ENCODE peak calls at places on chromosome 13, in seven cellular contexts. Y, O, K, Q, J, S and Z are unnamed samples.

GRCh38 chr13:30441304-30441703 is 19.0 kb downstream of the UBE2L5 start:
- DNase-seq in K (no peak), J (no peak), O (no peak), Y (no peak), Q (no peak), S (no peak), Z (no peak)

GRCh38 chr13:72728290-72728605 is 525 bp downstream of the BORA start:
- DNase-seq in Q (no peak), S (no peak), O (no peak), K (no peak), J (no peak), Y (no peak), Z (no peak)

GRCh38 chr13:21216332-21216731 is 39.9 kb downstream of the MRPL57 start:
- DNase-seq in Q (no peak), Y (no peak), S (no peak), O (no peak), K (no peak), J (no peak), Z (no peak)

GRCh38 chr13:90414691-90415596 is 932.5 kb upstream of the MIR17HG start:
- DNase-seq in J (peak; percentile 17), Q (peak; percentile 26), Y (no peak), S (peak; percentile 55), K (no peak), O (no peak), Z (peak; percentile 76)

GRCh38 chr13:36891752-36892151 is 28.3 kb downstream of the SMAD9 start:
- DNase-seq in K (no peak), Q (no peak), J (no peak), O (no peak), Y (no peak), S (peak; percentile 49), Z (peak; percentile 8)

GRCh38 chr13:101474419-101474957 is 22.0 kb downstream of the ITGBL1 start:
- DNase-seq in Y (no peak), S (peak; percentile 84), K (no peak), O (no peak), J (peak; percentile 62), Q (peak; percentile 42), Z (peak; percentile 90)

GRCh38 chr13:75285310-75285709 is 196.7 kb downstream of the TBC1D4 start:
- DNase-seq in O (no peak), S (no peak), Y (no peak), Q (no peak), K (no peak), J (no peak), Z (no peak)

GRCh38 chr13:97753942-97754670 is 199.4 kb upstream of the IPO5 start:
- DNase-seq in Q (no peak), O (no peak), S (no peak), Y (no peak), J (no peak), K (no peak), Z (no peak)

GRCh38 chr13:111554539-111555267 is 234.3 kb downstream of the TEX29 start:
- DNase-seq in K (no peak), J (no peak), Q (no peak), S (no peak), O (no peak), Y (no peak), Z (no peak)

GRCh38 chr13:114110091-114110829 is 22.2 kb downstream of the RASA3 start:
- DNase-seq in S (no peak), Y (peak; percentile 51), K (peak; percentile 69), O (peak; percentile 78), J (no peak), Q (no peak), Z (peak; percentile 50)

GRCh38 chr13:22107549-22107948 is 436.7 kb downstream of the FGF9 start:
- DNase-seq in Y (no peak), O (no peak), S (no peak), Q (no peak), J (no peak), K (no peak), Z (no peak)

GRCh38 chr13:76012091-76012721 is 376.1 kb downstream of the LMO7 start:
- DNase-seq in Y (no peak), Q (peak; percentile 61), S (peak; percentile 67), O (no peak), K (no peak), J (no peak), Z (no peak)

GRCh38 chr13:59823495-59823894 is 340.2 kb downstream of the DIAPH3 start:
- DNase-seq in K (no peak), J (peak; percentile 19), S (peak; percentile 48), O (no peak), Y (no peak), Q (peak; percentile 26), Z (peak; percentile 68)

GRCh38 chr13:85535306-85535705 is 263.9 kb downstream of the SLITRK6 start:
- DNase-seq in S (no peak), Q (no peak), K (no peak), Y (no peak), O (no peak), J (no peak), Z (no peak)

GRCh38 chr13:98978280-98978679 is 416 bp upstream of the DOCK9 start:
- DNase-seq in O (no peak), K (no peak), Q (peak; percentile 90), J (peak; percentile 58), S (peak; percentile 62), Y (no peak), Z (peak; percentile 90)

GRCh38 chr13:79741006-79741405 is 260.1 kb downstream of the NDFIP2 start:
- DNase-seq in S (peak; percentile 87), Q (peak; percentile 42), J (no peak), Y (no peak), K (no peak), O (no peak), Z (peak; percentile 65)

GRCh38 chr13:21733475-21734311 is 62.8 kb downstream of the FGF9 start:
- DNase-seq in J (no peak), Q (peak; percentile 51), O (no peak), S (no peak), Y (no peak), K (no peak), Z (no peak)

DNA sequence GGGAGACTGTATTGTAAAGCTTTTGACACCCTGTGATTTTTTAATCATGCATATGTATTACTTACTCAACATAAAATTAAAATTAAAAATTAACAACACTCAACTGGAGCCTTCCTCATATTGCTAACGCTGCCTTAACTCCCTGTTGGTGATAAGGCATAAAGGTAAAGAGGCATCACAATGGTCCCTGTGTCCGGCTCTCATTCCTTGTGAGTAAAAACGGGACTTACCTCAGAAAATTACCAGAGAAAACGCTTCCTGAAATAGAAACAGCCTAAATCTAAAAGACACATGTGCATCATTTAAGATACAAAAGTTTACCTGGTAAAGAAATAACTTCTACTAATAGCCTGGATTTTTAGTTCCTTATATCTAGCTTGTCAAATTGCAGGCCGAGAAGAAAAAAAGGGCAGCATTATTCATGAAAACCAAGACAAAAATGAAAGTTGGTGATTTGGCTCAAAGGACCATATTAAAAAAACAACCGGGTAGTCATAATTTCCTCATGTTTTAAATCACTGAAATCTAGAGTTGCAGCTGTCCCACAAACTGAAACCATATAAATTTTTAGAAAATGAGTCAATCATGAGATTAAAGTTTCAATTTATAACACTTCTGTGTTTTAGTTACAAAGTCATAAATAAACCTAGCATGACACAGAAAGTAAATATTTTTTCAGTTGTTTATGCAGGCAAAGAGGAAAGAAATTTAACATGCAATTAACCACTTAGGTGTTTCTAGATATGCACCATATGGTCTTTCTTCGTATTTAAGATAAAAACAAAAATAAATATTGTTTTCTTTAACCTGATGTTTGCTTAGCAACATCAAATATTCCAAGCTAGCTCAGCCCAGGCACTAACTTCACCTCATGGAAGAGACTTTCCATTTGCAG is 94.7 kb downstream of the MIPEP start:
- DNase-seq in O (no peak), S (peak; percentile 53), Q (no peak), K (no peak), Y (no peak), J (no peak), Z (peak; percentile 67)
- H3K4me3 ChIP-seq in O (no peak overlapping the region), S (no peak overlapping the region), Q (no peak overlapping the region), K (no peak overlapping the region), Y (no peak overlapping the region), J (no peak overlapping the region), Z (no peak overlapping the region)

DNA sequence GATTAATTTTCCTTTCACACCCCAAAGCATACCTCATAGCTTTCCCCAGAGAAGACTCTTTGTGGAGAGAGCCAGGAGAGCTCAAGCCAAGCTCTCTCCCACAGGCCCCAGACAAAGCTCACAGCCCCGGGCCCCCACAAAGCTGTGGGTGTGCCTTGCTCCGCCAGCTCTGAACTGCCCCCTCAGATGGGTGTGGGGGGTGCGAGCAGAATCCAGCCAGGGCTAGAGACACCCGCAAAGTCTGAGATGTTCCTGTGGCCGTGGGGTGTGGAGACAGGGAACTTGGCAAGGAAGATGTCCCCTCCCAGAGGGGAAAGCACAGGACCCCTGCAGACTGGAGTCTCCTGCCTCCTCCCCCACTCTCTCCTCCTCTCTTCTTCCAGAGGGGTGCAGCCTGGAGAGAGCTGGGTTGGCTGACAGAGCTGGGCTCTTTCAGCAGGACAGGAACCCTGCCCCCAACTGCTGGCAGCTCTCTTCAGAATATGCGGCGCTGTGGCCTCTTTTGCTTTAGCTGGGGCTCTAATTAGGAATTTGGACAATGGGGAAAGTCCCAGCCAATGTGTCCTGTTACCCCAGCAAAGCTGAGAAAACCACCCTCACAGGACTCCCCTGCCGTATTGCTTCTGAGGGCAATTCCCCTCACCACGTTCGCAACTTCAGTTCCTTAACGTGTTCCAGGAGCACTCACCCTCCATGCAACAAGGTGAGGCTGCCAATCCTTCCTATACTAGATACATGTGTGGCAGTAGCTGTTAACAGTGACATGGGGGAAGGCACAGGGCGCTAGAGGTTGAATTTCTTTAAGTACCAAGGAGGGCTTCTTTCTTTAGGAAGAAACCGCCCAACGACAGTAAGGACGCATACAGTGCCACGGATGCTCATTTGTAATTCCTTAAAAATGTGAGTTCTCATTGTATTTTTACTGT is 170.0 kb downstream of the COL4A1 start:
- DNase-seq in J (no peak), Q (no peak), K (no peak), O (no peak), S (no peak), Y (no peak), Z (no peak)
- H3K4me3 ChIP-seq in J (peak overlapping the region; percentile 67), Q (no peak overlapping the region), K (no peak overlapping the region), O (no peak overlapping the region), S (no peak overlapping the region), Y (peak overlapping the region; percentile 64), Z (no peak overlapping the region)

GRCh38 chr13:43319617-43320444 is 296.4 kb downstream of the DNAJC15 start:
- DNase-seq in Y (no peak), S (no peak), O (no peak), K (no peak), Q (no peak), J (no peak), Z (no peak)

DNA sequence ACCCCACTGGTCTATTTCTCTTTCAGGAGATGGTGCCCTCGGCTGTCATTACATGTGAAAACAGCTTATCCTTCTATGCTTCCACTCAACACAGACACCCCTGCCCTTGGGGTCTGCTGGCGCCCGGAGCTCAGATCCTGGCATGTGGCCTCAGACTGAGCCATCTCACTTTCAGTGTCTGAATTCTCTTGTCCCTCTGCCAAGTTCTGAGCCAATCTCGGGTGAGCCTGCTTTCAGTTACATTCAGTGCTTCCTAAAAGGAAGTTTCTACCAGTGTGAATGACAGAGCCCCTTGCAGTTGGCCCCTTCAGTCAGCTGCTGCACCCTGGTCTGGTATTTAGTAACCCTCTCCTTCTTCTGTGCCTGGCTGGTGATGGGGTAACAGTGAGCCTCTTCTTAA is 293.6 kb downstream of the DNAJC15 start:
- DNase-seq in K (no peak), S (peak; percentile 71), Q (no peak), O (no peak), J (no peak), Y (peak; percentile 35), Z (peak; percentile 68)
- H3K4me3 ChIP-seq in K (peak overlapping the region; percentile 22), S (peak overlapping the region; percentile 19), Q (no peak overlapping the region), O (no peak overlapping the region), J (no peak overlapping the region), Y (no peak overlapping the region), Z (no peak overlapping the region)

DNA sequence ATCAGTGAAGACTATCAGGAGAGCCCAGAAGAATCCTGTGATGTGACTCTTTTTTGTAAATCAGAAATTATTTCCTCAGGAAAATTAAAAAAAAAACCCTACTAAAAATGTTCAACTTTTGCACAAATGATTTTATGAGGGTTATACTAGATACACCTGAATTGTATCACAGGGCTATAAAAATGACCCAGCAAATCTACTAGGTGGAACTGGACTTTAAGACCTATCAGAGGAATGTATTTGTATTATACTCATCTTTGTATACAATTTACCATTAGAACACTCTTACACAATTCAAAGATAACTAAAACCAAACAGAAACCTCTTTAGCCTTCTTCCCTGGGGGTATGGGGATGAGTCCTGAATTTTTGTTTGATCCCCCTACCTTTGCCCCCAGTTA is 7.2 kb downstream of the FBXL3 start:
- DNase-seq in Y (no peak), J (no peak), Q (no peak), S (no peak), O (no peak), K (no peak), Z (no peak)
- H3K4me3 ChIP-seq in Y (no peak overlapping the region), J (no peak overlapping the region), Q (no peak overlapping the region), S (no peak overlapping the region), O (no peak overlapping the region), K (peak overlapping the region; percentile 14), Z (no peak overlapping the region)